ENCODE peak calls at places on chromosomes 7 and 10, in four cellular contexts. One of them, this sample, is unnamed.

GRCh38 chr10:107686095-107686494 is 521.6 kb upstream of the SORCS1 start:
- DNase-seq in A549: no peak
- DNase-seq in transverse colon: peak; percentile 15
- DNase-seq in tibial nerve: peak; percentile 7
- DNase-seq in this sample: no peak

GRCh38 chr10:78925800-78926319 is 142.9 kb upstream of the ZMIZ1 start:
- DNase-seq in A549: peak; percentile 57
- DNase-seq in tibial nerve: no peak
- DNase-seq in transverse colon: no peak
- DNase-seq in this sample: peak; percentile 90

GRCh38 chr10:52486840-52487611 is 172.9 kb downstream of the DKK1 start:
- DNase-seq in tibial nerve: no peak
- DNase-seq in A549: peak; percentile 45
- DNase-seq in transverse colon: no peak
- DNase-seq in this sample: peak; percentile 30

GRCh38 chr7:128783143-128783799 is 7.7 kb upstream of the OPN1SW start:
- DNase-seq in A549: peak; percentile 77
- DNase-seq in tibial nerve: peak; percentile 72
- DNase-seq in transverse colon: peak; percentile 49
- DNase-seq in this sample: peak; percentile 79

GRCh38 chr7:101169838-101170531 is 4.6 kb upstream of the VGF start:
- DNase-seq in tibial nerve: peak; percentile 63
- DNase-seq in A549: peak; percentile 63
- DNase-seq in transverse colon: peak; percentile 79
- DNase-seq in this sample: peak; percentile 77

GRCh38 chr10:112713411-112713810 is 236.6 kb upstream of the TCF7L2 start:
- DNase-seq in A549: no peak
- DNase-seq in tibial nerve: no peak
- DNase-seq in transverse colon: no peak
- DNase-seq in this sample: no peak

GRCh38 chr7:30851651-30852359 is 59.8 kb upstream of the AQP1 start:
- DNase-seq in tibial nerve: peak; percentile 54
- DNase-seq in transverse colon: no peak
- DNase-seq in A549: no peak
- DNase-seq in this sample: no peak

GRCh38 chr10:72340510-72340895 is 14.2 kb downstream of the DNAJB12 start:
- DNase-seq in transverse colon: peak; percentile 77
- DNase-seq in A549: peak; percentile 70
- DNase-seq in tibial nerve: peak; percentile 68
- DNase-seq in this sample: peak; percentile 70

GRCh38 chr7:85875398-85875797 is 688.5 kb upstream of the SEMA3D start:
- DNase-seq in tibial nerve: no peak
- DNase-seq in transverse colon: no peak
- DNase-seq in A549: no peak
- DNase-seq in this sample: no peak

GRCh38 chr7:29483219-29484104 is 80.2 kb upstream of the PRR15 start:
- DNase-seq in tibial nerve: no peak
- DNase-seq in A549: no peak
- DNase-seq in transverse colon: no peak
- DNase-seq in this sample: no peak

GRCh38 chr7:158160199-158160598 is 427.4 kb downstream of the PTPRN2 start:
- DNase-seq in tibial nerve: no peak
- DNase-seq in A549: no peak
- DNase-seq in transverse colon: no peak
- DNase-seq in this sample: no peak

GRCh38 chr7:24665564-24666294 is 91.5 kb downstream of the GSDME start:
- DNase-seq in transverse colon: peak; percentile 11
- DNase-seq in tibial nerve: peak; percentile 75
- DNase-seq in A549: peak; percentile 44
- DNase-seq in this sample: no peak

GRCh38 chr7:122219253-122219865 is 75.3 kb upstream of the AASS start:
- DNase-seq in A549: peak; percentile 10
- DNase-seq in tibial nerve: peak; percentile 9
- DNase-seq in transverse colon: no peak
- DNase-seq in this sample: no peak

GRCh38 chr7:117124585-117125220 is 171.4 kb downstream of the ST7 start:
- DNase-seq in tibial nerve: peak; percentile 77
- DNase-seq in A549: peak; percentile 86
- DNase-seq in transverse colon: peak; percentile 80
- DNase-seq in this sample: no peak

GRCh38 chr7:17942231-17942630 is 1.9 kb upstream of the SNX13 start:
- DNase-seq in transverse colon: no peak
- DNase-seq in A549: no peak
- DNase-seq in tibial nerve: no peak
- DNase-seq in this sample: no peak

GRCh38 chr10:43078986-43079273 is 2.1 kb downstream of the RET start:
- DNase-seq in A549: peak; percentile 41
- DNase-seq in tibial nerve: no peak
- DNase-seq in transverse colon: peak; percentile 13
- DNase-seq in this sample: peak; percentile 61

GRCh38 chr7:90824386-90825307 is 228.5 kb downstream of the CDK14 start:
- DNase-seq in A549: no peak
- DNase-seq in transverse colon: no peak
- DNase-seq in tibial nerve: no peak
- DNase-seq in this sample: no peak

GRCh38 chr7:22487978-22488642 is 11.9 kb downstream of the STEAP1B start:
- DNase-seq in transverse colon: no peak
- DNase-seq in tibial nerve: no peak
- DNase-seq in A549: no peak
- DNase-seq in this sample: no peak

GRCh38 chr7:42745357-42746022 is 166.4 kb downstream of the C7orf25 start:
- DNase-seq in tibial nerve: peak; percentile 52
- DNase-seq in transverse colon: peak; percentile 10
- DNase-seq in A549: peak; percentile 55
- DNase-seq in this sample: peak; percentile 17

GRCh38 chr10:132443605-132443997 is 46.6 kb downstream of the PWWP2B start:
- DNase-seq in tibial nerve: no peak
- DNase-seq in A549: peak; percentile 51
- DNase-seq in transverse colon: peak; percentile 66
- DNase-seq in this sample: no peak

GRCh38 chr7:7537711-7538110 is 2.0 kb upstream of the COL28A1 start:
- DNase-seq in A549: no peak
- DNase-seq in transverse colon: no peak
- DNase-seq in tibial nerve: no peak
- DNase-seq in this sample: no peak

GRCh38 chr7:50404392-50404791 is 45.8 kb downstream of the FIGNL1 start:
- DNase-seq in A549: peak; percentile 9
- DNase-seq in tibial nerve: no peak
- DNase-seq in transverse colon: no peak
- DNase-seq in this sample: no peak

GRCh38 chr7:54802841-54803240 is 43.8 kb upstream of the SEC61G start:
- DNase-seq in A549: no peak
- DNase-seq in tibial nerve: no peak
- DNase-seq in transverse colon: no peak
- DNase-seq in this sample: no peak

GRCh38 chr7:5626456-5626855 is 155.0 kb downstream of the RNF216 start:
- DNase-seq in tibial nerve: no peak
- DNase-seq in transverse colon: no peak
- DNase-seq in A549: no peak
- DNase-seq in this sample: no peak

GRCh38 chr7:8133955-8134733 is 127.8 kb downstream of the ICA1 start:
- DNase-seq in tibial nerve: no peak
- DNase-seq in transverse colon: no peak
- DNase-seq in A549: no peak
- DNase-seq in this sample: no peak

GRCh38 chr10:78292987-78293865 is 259.6 kb downstream of the RPS24 start:
- DNase-seq in transverse colon: no peak
- DNase-seq in tibial nerve: no peak
- DNase-seq in A549: no peak
- DNase-seq in this sample: no peak

GRCh38 chr10:48449501-48450232 is 143.2 kb downstream of the MAPK8 start:
- DNase-seq in tibial nerve: no peak
- DNase-seq in A549: no peak
- DNase-seq in transverse colon: no peak
- DNase-seq in this sample: peak; percentile 5

GRCh38 chr7:1852781-1853618 is 182.9 kb downstream of the ELFN1 start:
- DNase-seq in A549: no peak
- DNase-seq in transverse colon: no peak
- DNase-seq in tibial nerve: no peak
- DNase-seq in this sample: no peak
- TF ChIP-seq POLR2A in A549: no peak
- TF ChIP-seq POLR2A in transverse colon: no peak
- TF ChIP-seq POLR2A in tibial nerve: no peak
- TF ChIP-seq POLR2A in this sample: no peak

DNA sequence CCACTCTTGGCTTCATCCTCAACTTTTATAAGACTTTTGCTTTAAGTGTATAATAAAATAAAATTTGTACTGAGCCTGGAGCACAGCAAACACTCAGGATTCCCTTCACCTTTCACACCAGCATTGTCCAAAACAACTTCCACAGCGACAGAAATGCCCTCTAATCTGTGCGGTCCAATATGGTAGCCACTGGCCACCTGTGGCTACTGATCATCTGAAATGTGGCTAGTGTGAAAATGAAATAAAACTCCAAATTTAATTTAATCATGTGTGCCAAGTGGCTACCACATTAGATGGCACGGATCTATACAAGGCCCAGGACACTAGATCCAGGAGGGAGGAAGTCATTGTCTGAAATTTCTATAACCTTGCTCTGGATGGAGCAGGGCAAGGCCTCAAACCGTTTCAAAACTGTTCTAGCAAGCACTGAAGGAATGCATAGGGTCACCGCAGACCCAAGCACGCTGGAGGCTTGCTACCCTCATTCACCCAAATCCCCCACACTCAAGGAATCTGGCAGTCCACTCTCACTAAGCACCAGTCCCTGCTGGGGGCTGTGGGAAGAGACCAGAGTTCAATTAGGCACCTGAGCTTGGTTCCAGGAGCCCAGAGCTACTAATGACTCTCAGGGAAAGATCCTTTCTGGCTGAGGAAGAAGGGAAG is 6.3 kb upstream of the MYO1G start:
- DNase-seq in transverse colon: no peak
- DNase-seq in tibial nerve: no peak
- DNase-seq in A549: no peak
- DNase-seq in this sample: no peak
- TF ChIP-seq POLR2A in transverse colon: no peak
- TF ChIP-seq POLR2A in tibial nerve: no peak
- TF ChIP-seq POLR2A in A549: no peak
- TF ChIP-seq POLR2A in this sample: no peak

DNA sequence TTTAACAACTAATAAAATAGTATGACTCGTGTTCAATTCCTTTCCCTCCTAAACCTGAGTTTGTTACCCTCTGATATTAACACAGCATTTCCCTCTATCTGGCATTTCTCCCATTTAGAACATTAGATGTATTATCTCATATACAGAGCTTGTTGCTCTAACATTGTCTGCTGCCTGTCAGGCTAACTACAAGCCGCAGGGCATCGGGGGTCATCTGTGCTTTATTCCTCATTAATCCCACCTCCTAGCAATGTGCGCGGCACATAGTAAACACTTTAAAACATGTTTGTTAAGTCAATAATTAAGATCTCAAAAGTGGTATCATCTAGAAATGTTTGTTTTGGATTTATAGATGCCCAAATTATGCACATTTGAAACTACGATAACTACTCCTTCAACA is 52.9 kb upstream of the NEBL start:
- DNase-seq in A549: no peak
- DNase-seq in tibial nerve: no peak
- DNase-seq in transverse colon: no peak
- DNase-seq in this sample: no peak
- TF ChIP-seq POLR2A in A549: no peak
- TF ChIP-seq POLR2A in tibial nerve: no peak
- TF ChIP-seq POLR2A in transverse colon: no peak
- TF ChIP-seq POLR2A in this sample: no peak

GRCh38 chr7:76294344-76295024 is 8.0 kb upstream of the HSPB1 start:
- DNase-seq in tibial nerve: peak; percentile 97
- DNase-seq in transverse colon: peak; percentile 96
- DNase-seq in A549: peak; percentile 96
- DNase-seq in this sample: peak; percentile 77
- TF ChIP-seq POLR2A in tibial nerve: peak; percentile 88
- TF ChIP-seq POLR2A in transverse colon: no peak
- TF ChIP-seq POLR2A in A549: peak; percentile 27
- TF ChIP-seq POLR2A in this sample: peak; percentile 51

DNA sequence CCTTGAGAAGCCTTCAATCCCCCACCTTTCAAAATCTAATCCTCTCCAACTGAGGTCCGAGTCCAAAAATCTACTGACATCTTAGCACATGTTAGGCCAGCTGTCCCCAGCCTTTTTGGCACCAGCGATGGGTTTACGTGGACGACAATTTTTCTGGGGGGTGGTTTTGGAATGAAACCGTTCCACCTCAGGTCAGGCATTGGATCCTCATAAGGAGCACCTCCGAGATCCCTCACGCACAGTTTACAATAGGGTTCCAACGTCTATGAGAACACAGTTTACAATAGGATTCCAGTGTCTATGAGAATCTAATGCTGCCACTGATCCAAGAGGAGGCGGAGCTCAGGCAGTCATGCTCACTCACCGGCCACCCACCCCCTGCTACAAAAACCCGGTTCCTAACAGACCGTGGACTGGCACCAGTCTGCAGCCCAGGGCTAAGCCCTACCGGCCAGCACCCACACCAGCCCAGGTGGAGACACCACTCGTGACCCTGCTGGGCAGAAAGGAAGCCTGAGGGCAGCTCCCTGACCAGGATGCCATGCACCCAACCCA is 107.6 kb downstream of the DIP2C start:
- DNase-seq in transverse colon: no peak
- DNase-seq in A549: no peak
- DNase-seq in tibial nerve: no peak
- DNase-seq in this sample: no peak
- TF ChIP-seq POLR2A in transverse colon: no peak
- TF ChIP-seq POLR2A in A549: no peak
- TF ChIP-seq POLR2A in tibial nerve: no peak
- TF ChIP-seq POLR2A in this sample: no peak

GRCh38 chr10:80196270-80196949 is 8.9 kb downstream of the ANXA11 start:
- DNase-seq in tibial nerve: no peak
- DNase-seq in transverse colon: peak; percentile 90
- DNase-seq in A549: peak; percentile 61
- DNase-seq in this sample: peak; percentile 63
- TF ChIP-seq POLR2A in tibial nerve: no peak
- TF ChIP-seq POLR2A in transverse colon: peak; percentile 91
- TF ChIP-seq POLR2A in A549: no peak
- TF ChIP-seq POLR2A in this sample: no peak

GRCh38 chr10:3852147-3852904 is 67.3 kb upstream of the KLF6 start:
- DNase-seq in transverse colon: peak; percentile 88
- DNase-seq in A549: peak; percentile 97
- DNase-seq in tibial nerve: peak; percentile 87
- DNase-seq in this sample: peak; percentile 40
- TF ChIP-seq POLR2A in transverse colon: peak; percentile 49
- TF ChIP-seq POLR2A in A549: no peak
- TF ChIP-seq POLR2A in tibial nerve: peak; percentile 12
- TF ChIP-seq POLR2A in this sample: no peak